ENCODE peak calls at places on chromosomes 16 and 17, in nine cellular contexts. Y is breast epithelium, P is AG09309, S is A549, C is mammary epithelial cell, H is glutamatergic neuron, F is RWPE1, U is AG04450, Q is GM23338. J is an unnamed sample.

GRCh38 chr17:59427996-59428395 is 96.5 kb downstream of the YPEL2 start:
- DNase-seq in P (no peak), Y (no peak), C (no peak), F (no peak), H (no peak), Q (no peak), U (no peak), S (no peak), J (no peak)

GRCh38 chr16:51155199-51155607 is 4.1 kb upstream of the SALL1 start:
- DNase-seq in C (no peak), S (no peak), Q (peak), P (no peak), F (no peak), H (no peak), U (no peak), Y (no peak), J (no peak)

GRCh38 chr17:78179372-78179771 is 7.5 kb downstream of the TK1 start:
- DNase-seq in C (no peak), Q (no peak), S (no peak), H (no peak), P (peak), F (no peak), Y (no peak), U (peak), J (peak)

GRCh38 chr17:42072323-42073187 is 22.2 kb upstream of the C17orf113 start:
- DNase-seq in Q (peak), H (peak), Y (no peak), S (peak), F (no peak), P (no peak), C (no peak), U (no peak), J (no peak)

GRCh38 chr17:73599599-73599998 is 44.6 kb downstream of the SDK2 start:
- DNase-seq in P (no peak), Q (no peak), U (no peak), C (no peak), F (no peak), S (no peak), Y (no peak), H (no peak), J (no peak)

GRCh38 chr16:24758986-24759385 is 29.5 kb downstream of the TNRC6A start:
- DNase-seq in Y (no peak), H (no peak), U (no peak), Q (no peak), P (no peak), F (no peak), S (no peak), C (no peak), J (no peak)

GRCh38 chr17:21089933-21090888 is 36.6 kb upstream of the DHRS7B start:
- DNase-seq in Q (no peak), P (no peak), U (no peak), Y (no peak), F (no peak), C (no peak), S (no peak), H (no peak), J (no peak)

GRCh38 chr16:48126801-48127644 is 28.8 kb downstream of the ABCC12 start:
- DNase-seq in H (no peak), C (peak), U (peak), Q (no peak), Y (no peak), S (peak), P (peak), F (peak), J (no peak)

GRCh38 chr16:80720759-80721470 is 83.5 kb downstream of the CDYL2 start:
- DNase-seq in Q (no peak), F (no peak), C (peak), Y (no peak), H (no peak), U (no peak), P (no peak), S (no peak), J (no peak)

GRCh38 chr16:425740-426114 is 278 bp downstream of the RAB11FIP3 start:
- DNase-seq in H (no peak), U (no peak), Q (peak), F (peak), Y (no peak), P (no peak), S (no peak), C (no peak), J (no peak)

GRCh38 chr16:54118846-54119245 is 167.7 kb downstream of the IRX3 start:
- DNase-seq in C (peak), Y (no peak), U (no peak), F (no peak), H (no peak), Q (no peak), S (no peak), P (peak), J (no peak)

GRCh38 chr17:79804856-79805696 is 8.2 kb upstream of the CBX8 start:
- DNase-seq in S (no peak), Y (no peak), H (no peak), P (no peak), F (no peak), U (no peak), C (no peak), Q (no peak), J (no peak)

GRCh38 chr17:29572691-29573557 is 4.4 kb downstream of the TP53I13 start:
- DNase-seq in H (peak), Q (peak), U (no peak), C (no peak), F (no peak), P (no peak), Y (peak), S (no peak), J (no peak)

GRCh38 chr17:44097110-44097810 is 26.2 kb downstream of the HDAC5 start:
- DNase-seq in P (peak), C (no peak), Y (no peak), U (no peak), F (no peak), H (no peak), Q (no peak), S (no peak), J (no peak)

GRCh38 chr17:5011928-5012327 is 14.2 kb downstream of the KIF1C start:
- DNase-seq in H (no peak), Y (no peak), S (no peak), F (no peak), P (no peak), C (peak), Q (no peak), U (no peak), J (no peak)

GRCh38 chr16:48030926-48031325 is 124.9 kb downstream of the ABCC12 start:
- DNase-seq in F (no peak), U (no peak), C (no peak), Q (no peak), H (no peak), S (no peak), Y (no peak), P (no peak), J (no peak)

GRCh38 chr17:40551874-40552768 is 13.2 kb downstream of the CCR7 start:
- DNase-seq in P (peak), Y (no peak), S (peak), U (peak), H (no peak), F (no peak), C (no peak), Q (no peak), J (peak)

GRCh38 chr17:79619636-79620206 is 8.9 kb upstream of the RBFOX3 start:
- DNase-seq in U (no peak), Q (no peak), Y (peak), C (no peak), F (no peak), P (no peak), S (no peak), H (no peak), J (no peak)

GRCh38 chr16:66899945-66900688 is 18.6 kb downstream of the CDH16 start:
- DNase-seq in H (peak), S (peak), F (peak), P (no peak), Y (no peak), Q (peak), C (peak), U (peak), J (no peak)

GRCh38 chr17:73271078-73271477 is 9.4 kb upstream of the CPSF4L start:
- DNase-seq in S (no peak), F (no peak), Y (no peak), Q (no peak), P (no peak), C (peak), U (no peak), H (no peak), J (no peak)

GRCh38 chr16:54630284-54630967 is 300.2 kb upstream of the IRX5 start:
- DNase-seq in Q (no peak), S (no peak), U (no peak), F (no peak), C (peak), P (peak), H (no peak), Y (no peak), J (no peak)

GRCh38 chr16:49700928-49701685 is 154.8 kb downstream of the ZNF423 start:
- DNase-seq in F (no peak), U (no peak), Y (no peak), S (no peak), H (no peak), C (no peak), Q (peak), P (no peak), J (no peak)

GRCh38 chr16:77330332-77331043 is 104.3 kb downstream of the ADAMTS18 start:
- DNase-seq in H (no peak), Q (no peak), C (no peak), Y (no peak), P (no peak), U (no peak), F (no peak), S (no peak), J (no peak)

GRCh38 chr16:67563708-67564468 is 1.6 kb downstream of the CTCF start:
- DNase-seq in C (peak), Y (no peak), P (peak), F (peak), S (no peak), H (no peak), Q (peak), U (peak), J (no peak)

GRCh38 chr17:57009737-57010445 is 32.0 kb downstream of the SCPEP1 start:
- DNase-seq in P (peak), H (peak), S (peak), U (no peak), F (peak), Y (no peak), Q (peak), C (peak), J (no peak)

GRCh38 chr16:72787519-72788268 is 260.2 kb downstream of the ZFHX3 start:
- DNase-seq in F (peak), S (no peak), U (peak), Q (peak), C (peak), H (peak), Y (peak), P (peak), J (peak)

GRCh38 chr17:81665205-81666091 is 957 bp downstream of the OXLD1 start:
- DNase-seq in U (no peak), Y (no peak), F (peak), S (peak), H (no peak), Q (peak), C (peak), P (no peak), J (no peak)

GRCh38 chr17:80236911-80237310 is 16.7 kb downstream of the SLC26A11 start:
- DNase-seq in F (no peak), C (no peak), Q (peak), U (no peak), P (no peak), H (no peak), S (no peak), Y (no peak), J (no peak)

GRCh38 chr16:85566502-85567100 is 46.5 kb upstream of the GSE1 start:
- DNase-seq in S (no peak), U (no peak), H (no peak), P (no peak), C (no peak), Y (no peak), F (no peak), Q (peak), J (no peak)
- TF ChIP-seq CTCF in S (no peak), U (no peak), H (peak), P (no peak), C (no peak), Y (no peak), F (no peak), Q (peak), J (no peak)

DNA sequence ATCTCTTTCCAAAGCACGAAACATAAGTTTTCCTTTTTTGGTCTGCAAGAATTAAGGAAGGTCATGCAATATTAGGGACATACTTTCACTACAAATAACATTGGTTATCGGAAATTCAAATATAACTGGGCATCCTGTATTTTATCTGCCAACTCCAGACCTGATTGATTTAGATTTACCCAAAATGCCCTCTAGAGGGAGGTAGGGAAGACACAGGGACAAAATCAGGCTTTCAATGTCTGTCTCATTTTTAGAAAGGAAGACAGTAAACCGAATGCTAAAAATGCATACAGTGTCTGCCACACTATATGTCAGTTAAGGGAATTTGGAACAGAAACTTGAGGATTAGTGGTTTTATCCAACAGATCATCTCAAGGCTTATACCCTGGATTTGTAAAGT is 161.7 kb upstream of the SOX9 start:
- DNase-seq in F (peak), S (peak), Y (no peak), H (no peak), C (no peak), P (no peak), Q (peak), U (no peak), J (no peak)
- TF ChIP-seq CTCF in F (peak), S (peak), Y (no peak), H (peak), C (peak), P (peak), Q (peak), U (peak), J (peak)

GRCh38 chr17:14805348-14805747 is 459.8 kb downstream of the PMP22 start:
- DNase-seq in F (no peak), P (no peak), H (no peak), S (no peak), Y (no peak), Q (peak), U (no peak), C (no peak), J (no peak)
- TF ChIP-seq CTCF in F (no peak), P (peak), H (no peak), S (peak), Y (no peak), Q (peak), U (no peak), C (peak), J (peak)

GRCh38 chr17:26775219-26775822 is 518.6 kb upstream of the WSB1 start:
- DNase-seq in P (no peak), F (no peak), H (no peak), S (no peak), Q (no peak), Y (no peak), C (no peak), U (no peak), J (no peak)
- TF ChIP-seq CTCF in P (no peak), F (no peak), H (no peak), S (no peak), Q (no peak), Y (no peak), C (no peak), U (no peak), J (no peak)

GRCh38 chr17:17888821-17889220 is 52.0 kb upstream of the SREBF1 start:
- DNase-seq in P (no peak), Y (no peak), Q (peak), H (no peak), C (no peak), F (no peak), S (peak), U (no peak), J (no peak)
- TF ChIP-seq CTCF in P (peak), Y (no peak), Q (peak), H (peak), C (no peak), F (no peak), S (no peak), U (peak), J (no peak)

DNA sequence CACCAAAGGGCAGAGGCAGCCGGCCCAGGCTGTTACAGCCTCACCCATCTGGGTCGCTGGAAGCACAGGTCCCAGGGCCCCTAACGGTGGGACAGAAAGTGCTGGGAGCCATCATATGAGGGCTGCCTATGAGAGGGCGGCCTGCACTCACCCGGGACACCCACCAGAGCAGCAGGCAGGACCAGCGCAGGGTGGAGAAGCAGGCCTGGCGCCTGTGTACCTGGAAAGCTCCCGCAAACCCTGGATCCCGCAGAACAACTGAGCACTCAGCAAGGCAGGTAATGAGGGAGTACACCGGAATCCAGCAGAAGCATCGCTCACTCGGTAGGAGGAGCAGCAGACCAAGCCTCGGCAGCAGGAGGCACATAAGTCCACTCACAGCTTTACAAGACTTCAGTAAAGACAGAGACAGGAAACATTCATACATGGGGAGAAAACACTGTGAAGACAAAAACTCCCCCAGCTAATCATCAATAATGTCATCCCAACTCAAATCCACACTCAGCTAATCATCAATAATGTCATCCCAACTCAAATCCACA is 31.5 kb upstream of the C16orf95 start:
- DNase-seq in F (no peak), C (no peak), Q (no peak), S (no peak), P (no peak), U (no peak), Y (no peak), H (no peak), J (no peak)
- TF ChIP-seq CTCF in F (no peak), C (no peak), Q (no peak), S (no peak), P (no peak), U (no peak), Y (no peak), H (no peak), J (no peak)

GRCh38 chr17:37358098-37358829 is 17.5 kb upstream of the C17orf78 start:
- DNase-seq in S (peak), P (no peak), H (peak), Y (peak), U (no peak), Q (peak), F (peak), C (peak), J (peak)

GRCh38 chr17:37361543-37361942 is 14.2 kb upstream of the C17orf78 start:
- DNase-seq in C (peak), Q (no peak), H (no peak), S (no peak), P (no peak), Y (no peak), F (peak), U (no peak), J (no peak)

GRCh38 chr17:37360632-37361031 is 15.2 kb upstream of the C17orf78 start:
- DNase-seq in P (no peak), Q (no peak), U (no peak), C (peak), H (no peak), Y (no peak), S (peak), F (peak), J (no peak)

GRCh38 chr17:37359682-37360188 is 16.1 kb upstream of the C17orf78 start:
- DNase-seq in C (no peak), S (no peak), Y (no peak), F (no peak), U (no peak), P (no peak), H (no peak), Q (no peak), J (no peak)

DNA sequence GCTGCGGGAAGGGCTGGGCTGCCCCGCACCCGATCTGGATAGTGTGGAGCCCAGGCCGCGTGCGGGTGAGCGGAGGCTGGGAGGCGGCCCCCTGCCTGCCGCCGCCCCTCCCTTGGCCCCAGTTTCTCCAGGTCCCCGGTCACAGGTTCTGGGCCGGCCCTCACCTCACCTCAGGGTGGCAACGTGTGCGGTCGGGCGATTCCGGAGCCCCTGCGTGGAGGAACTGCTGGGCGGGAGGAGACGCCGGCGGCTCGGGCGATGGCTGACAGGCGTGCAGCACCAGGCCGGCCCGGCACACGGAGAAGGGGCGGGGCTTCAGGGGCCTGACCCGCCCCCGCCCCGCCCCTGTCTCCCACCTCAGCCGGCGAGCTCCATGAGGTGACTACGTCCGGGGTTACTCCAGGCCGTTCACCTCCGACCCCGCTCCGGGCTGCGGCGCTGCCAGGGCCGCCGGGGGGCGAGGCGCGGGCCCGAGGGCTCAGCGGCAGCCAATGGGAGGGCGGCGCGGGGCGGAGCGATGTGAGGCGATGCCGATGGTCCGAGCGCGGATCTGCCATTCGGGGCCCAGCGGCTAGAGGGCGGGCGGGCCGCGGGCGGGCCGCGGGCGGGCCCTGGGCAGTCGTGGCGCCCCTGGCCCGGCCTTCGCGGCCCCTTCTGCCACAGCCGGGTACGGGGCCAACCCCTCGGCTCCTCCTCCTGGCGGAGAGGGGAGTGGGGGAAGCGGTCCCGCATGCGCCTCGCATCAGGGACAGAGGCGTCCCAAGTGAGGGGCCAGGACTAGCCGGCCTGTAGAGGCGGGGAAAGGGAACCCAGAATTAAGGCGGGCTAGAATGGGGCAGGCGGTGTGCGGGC is 16.7 kb upstream of the C17orf78 start:
- DNase-seq in P (no peak), H (peak), S (peak), C (peak), F (peak), Y (peak), Q (peak), U (peak), J (peak)
- TF ChIP-seq CTCF in P (no peak), H (peak), S (peak), C (no peak), F (peak), Y (no peak), Q (no peak), U (peak), J (peak)

GRCh38 chr16:87542531-87543102 is 49.8 kb upstream of the ZCCHC14 start:
- DNase-seq in Y (no peak), U (no peak), H (no peak), S (no peak), P (no peak), Q (no peak), C (no peak), F (no peak), J (no peak)
- TF ChIP-seq CTCF in Y (no peak), U (no peak), H (no peak), S (no peak), P (no peak), Q (no peak), C (peak), F (no peak), J (no peak)